ENCODE peak calls at places on chromosomes 5 and 9, in nine cellular contexts. F is GM12891, Q is IMR-90, M is stomach, L is transverse colon, I is spleen, D is HepG2, K is breast epithelium, R is suprapubic skin. W is an unnamed sample.

GRCh38 chr5:38719916-38720315 is 125.9 kb upstream of the OSMR start:
- DNase-seq in M (no peak), R (no peak), L (no peak), K (no peak), D (no peak), F (no peak), Q (peak; percentile 89), I (no peak), W (no peak)

GRCh38 chr5:172630082-172630481 is 11.0 kb upstream of the NEURL1B start:
- DNase-seq in D (no peak), L (no peak), R (no peak), F (no peak), Q (no peak), I (no peak), K (no peak), M (no peak), W (no peak)

GRCh38 chr9:134065720-134066419 is 2.0 kb downstream of the BRD3 start:
- DNase-seq in Q (peak; percentile 66), I (peak; percentile 91), L (peak; percentile 60), M (peak; percentile 60), F (peak; percentile 89), D (peak; percentile 81), K (peak; percentile 52), R (peak; percentile 76), W (peak; percentile 68)

GRCh38 chr9:97501177-97501971 is at the start of gene TMOD1:
- DNase-seq in Q (peak; percentile 34), K (no peak), F (peak; percentile 84), M (peak; percentile 80), R (no peak), D (peak; percentile 35), I (peak; percentile 88), L (peak; percentile 79), W (peak; percentile 92)

GRCh38 chr9:2621678-2622360 is at the start of gene VLDLR:
- DNase-seq in F (peak; percentile 42), M (peak; percentile 61), D (no peak), I (peak; percentile 79), L (peak; percentile 53), Q (peak; percentile 17), K (peak; percentile 52), R (no peak), W (peak; percentile 44)

GRCh38 chr9:34463098-34463900 is 4.7 kb downstream of the DNAI1 start:
- DNase-seq in L (no peak), M (no peak), D (no peak), R (no peak), Q (peak; percentile 60), K (no peak), I (no peak), F (no peak), W (peak; percentile 30)

GRCh38 chr9:89868100-89868499 is 263.3 kb downstream of the GADD45G start:
- DNase-seq in R (peak; percentile 44), F (no peak), Q (no peak), K (no peak), L (no peak), D (no peak), I (peak; percentile 3), M (no peak), W (no peak)

GRCh38 chr5:68458416-68458815 is 242.9 kb downstream of the PIK3R1 start:
- DNase-seq in L (no peak), F (no peak), K (no peak), D (no peak), Q (no peak), I (no peak), R (no peak), M (no peak), W (no peak)

GRCh38 chr5:108564441-108564840 is 182.5 kb upstream of the FBXL17 start:
- DNase-seq in R (no peak), L (no peak), I (no peak), M (no peak), F (no peak), D (no peak), K (no peak), Q (no peak), W (no peak)

GRCh38 chr9:4891674-4892073 is 93.4 kb upstream of the JAK2 start:
- DNase-seq in D (no peak), Q (no peak), F (no peak), K (no peak), I (no peak), M (no peak), L (no peak), R (no peak), W (no peak)

GRCh38 chr5:9358961-9359686 is 186.8 kb downstream of the SEMA5A start:
- DNase-seq in R (no peak), K (no peak), M (no peak), D (no peak), Q (peak; percentile 88), I (no peak), L (no peak), F (no peak), W (no peak)

GRCh38 chr5:144680711-144681110 is 510.0 kb downstream of the KCTD16 start:
- DNase-seq in L (no peak), M (no peak), F (no peak), R (no peak), K (no peak), D (no peak), Q (no peak), I (no peak), W (no peak)

GRCh38 chr5:131776451-131776850 is 20.4 kb downstream of the FNIP1 start:
- DNase-seq in F (no peak), I (no peak), K (no peak), M (no peak), R (no peak), D (no peak), L (no peak), Q (no peak), W (no peak)

GRCh38 chr9:117543089-117543488 is 128.2 kb upstream of the ASTN2 start:
- DNase-seq in R (no peak), F (no peak), L (no peak), I (no peak), K (no peak), M (no peak), D (no peak), Q (no peak), W (no peak)

GRCh38 chr5:171311698-171312083 is 2.6 kb downstream of the TLX3 start:
- DNase-seq in K (no peak), F (no peak), Q (no peak), L (no peak), I (no peak), R (peak; percentile 64), D (no peak), M (no peak), W (no peak)
- TF ChIP-seq POLR2A in K (no peak), F (no peak), Q (no peak), L (no peak), I (no peak), R (no peak), D (no peak), M (no peak), W (no peak)

DNA sequence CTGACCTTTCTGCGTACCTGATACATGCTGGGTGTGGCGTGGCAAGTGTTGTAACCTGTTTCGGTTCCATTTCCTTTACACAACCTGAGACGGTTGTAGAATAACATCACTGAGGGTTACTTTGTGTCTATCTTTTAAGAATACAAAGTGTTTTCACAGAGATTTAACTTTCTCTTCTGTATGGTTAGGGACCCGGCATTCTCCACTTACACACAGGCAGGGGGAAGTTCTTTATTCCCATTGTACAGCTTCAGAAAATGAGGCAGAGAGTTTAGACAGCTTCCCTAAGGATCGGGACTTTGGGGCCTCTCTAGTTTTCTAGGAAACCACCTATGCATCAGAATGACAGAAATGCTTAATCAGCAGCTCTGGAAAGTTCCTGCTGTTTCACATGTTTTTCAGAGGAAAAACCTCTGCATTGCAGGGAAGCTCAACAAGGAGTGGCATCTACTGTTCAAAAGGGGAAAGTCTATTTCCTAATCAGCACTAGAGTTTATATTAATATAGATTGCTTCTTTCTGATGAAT is 41.3 kb downstream of the CAST start:
- DNase-seq in L (peak; percentile 85), I (no peak), K (no peak), D (peak; percentile 46), Q (no peak), F (no peak), R (no peak), M (peak; percentile 76), W (no peak)
- TF ChIP-seq POLR2A in L (no peak), I (no peak), K (no peak), D (no peak), Q (no peak), F (no peak), R (no peak), M (no peak), W (no peak)

GRCh38 chr5:103119765-103120606 is at the start of the genes GIN1 and PPIP5K2:
- DNase-seq in R (peak; percentile 95), D (peak; percentile 97), Q (peak; percentile 98), F (peak; percentile 28), M (peak; percentile 97), I (peak; percentile 98), L (peak; percentile 98), K (peak; percentile 96), W (peak; percentile 99)
- TF ChIP-seq POLR2A in R (peak; percentile 24), D (peak; percentile 93), Q (peak; percentile 76), F (peak; percentile 94), M (peak; percentile 41), I (no peak), L (peak; percentile 88), K (no peak), W (peak; percentile 97)

GRCh38 chr5:126597156-126597555 is 2.1 kb upstream of the ALDH7A1 start:
- DNase-seq in K (no peak), R (no peak), D (peak; percentile 83), Q (peak; percentile 91), M (no peak), I (no peak), F (no peak), L (no peak), W (no peak)

GRCh38 chr5:126595486-126596083 is 566 bp upstream of the ALDH7A1 start:
- DNase-seq in D (no peak), I (no peak), M (no peak), L (no peak), Q (peak; percentile 88), F (no peak), R (no peak), K (no peak), W (no peak)

GRCh38 chr5:126594077-126594476 is 942 bp downstream of the ALDH7A1 start:
- DNase-seq in R (no peak), K (no peak), Q (peak; percentile 17), M (no peak), F (no peak), L (no peak), I (no peak), D (no peak), W (no peak)

GRCh38 chr5:126591549-126591948 is 3.5 kb downstream of the ALDH7A1 start:
- DNase-seq in K (no peak), L (no peak), F (no peak), D (no peak), R (no peak), Q (no peak), M (no peak), I (no peak), W (no peak)

DNA sequence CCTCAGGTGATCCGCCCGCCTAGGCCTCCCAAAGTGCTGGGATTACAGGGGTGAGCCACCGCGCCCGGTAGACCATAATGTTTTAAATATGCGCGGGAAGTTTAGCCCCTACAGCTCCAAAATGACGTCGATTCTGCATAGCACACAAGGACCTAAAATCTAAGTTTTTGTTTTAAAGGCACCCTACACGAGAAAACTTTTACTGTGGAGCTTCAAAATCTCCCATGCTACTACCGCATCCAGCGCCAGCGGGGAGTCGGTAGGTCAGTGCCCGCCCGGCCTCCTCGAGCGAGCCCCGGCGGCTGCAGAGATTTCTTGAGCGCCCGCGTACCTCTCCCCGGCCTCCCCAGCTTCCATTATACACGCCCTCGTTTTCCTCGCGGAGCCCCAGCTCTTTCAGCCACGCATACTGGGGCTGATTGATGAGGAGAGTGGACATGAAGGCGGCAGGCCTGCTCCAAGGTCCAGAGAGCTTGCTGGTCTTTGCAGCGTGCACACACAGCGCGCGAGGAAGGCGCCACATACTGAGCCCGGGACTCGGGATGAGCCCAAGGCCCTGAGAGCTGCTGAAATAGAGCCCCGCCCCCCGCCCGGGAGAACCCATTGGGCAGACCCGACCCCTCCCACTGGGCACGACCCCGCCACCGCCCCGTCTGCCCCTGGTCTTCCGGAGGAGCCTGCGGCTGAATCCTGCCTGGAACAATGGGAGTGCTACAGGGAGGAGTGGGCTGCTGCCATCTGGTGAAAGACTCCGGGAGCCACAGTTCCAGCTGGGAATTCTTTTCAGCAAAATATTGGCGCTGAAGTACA is at the start of gene ALDH7A1:
- DNase-seq in D (peak; percentile 95), M (peak; percentile 89), I (peak; percentile 87), R (peak; percentile 96), Q (no peak), K (peak; percentile 85), F (peak; percentile 54), L (peak; percentile 90), W (peak; percentile 18)
- TF ChIP-seq POLR2A in D (peak; percentile 94), M (no peak), I (no peak), R (peak; percentile 28), Q (peak; percentile 67), K (no peak), F (no peak), L (peak; percentile 51), W (no peak)